ENCODE peak calls at places on chromosome 2, in seven cellular contexts. N is endodermal cell, P is pancreas, A is fibroblast of lung, E is A549, W is HCT116, K is sigmoid colon. T is an unnamed sample. For H3K4me1, the result is how much of the 10 kb centered on the place peaks cover.

GRCh38 chr2:55862269-55862668 is 61.3 kb downstream of the EFEMP1 start:
- DNase-seq in P (no peak), A (peak), N (no peak), W (no peak), K (peak), E (peak), T (no peak)

GRCh38 chr2:28761420-28761819 is 9.8 kb downstream of the PPP1CB start:
- DNase-seq in P (no peak), N (no peak), K (no peak), W (no peak), A (no peak), E (no peak), T (no peak)

GRCh38 chr2:30178618-30179404 is 32.0 kb downstream of the YPEL5 start:
- DNase-seq in W (no peak), A (peak), P (peak), K (peak), E (peak), N (no peak), T (peak)

GRCh38 chr2:222393733-222394267 is 30.5 kb upstream of the SGPP2 start:
- DNase-seq in N (peak), K (no peak), E (no peak), A (no peak), W (no peak), P (no peak), T (no peak)

GRCh38 chr2:105888625-105889024 is 143.9 kb downstream of the NCK2 start:
- DNase-seq in P (no peak), W (peak), K (no peak), A (no peak), E (peak), N (peak), T (no peak)

GRCh38 chr2:32011566-32011960 is 755 bp upstream of the MEMO1 start:
- DNase-seq in K (no peak), W (no peak), E (no peak), P (no peak), A (no peak), N (no peak), T (no peak)

GRCh38 chr2:160657206-160657605 is 163.6 kb upstream of the RBMS1 start:
- DNase-seq in P (no peak), A (peak), N (no peak), E (no peak), W (no peak), K (no peak), T (no peak)

GRCh38 chr2:25310965-25311865 is 30.5 kb downstream of the DNMT3A start:
- DNase-seq in E (no peak), W (peak), N (peak), A (no peak), K (no peak), P (peak), T (peak)

GRCh38 chr2:9757430-9758287 is 85.6 kb upstream of the TAF1B start:
- DNase-seq in P (no peak), K (no peak), E (no peak), N (peak), W (no peak), A (peak), T (peak)

GRCh38 chr2:42851740-42852250 is 59.4 kb upstream of the HAAO start:
- DNase-seq in P (no peak), A (no peak), E (no peak), K (peak), N (no peak), W (no peak), T (no peak)

GRCh38 chr2:134539946-134540345 is 178.9 kb downstream of the TMEM163 start:
- DNase-seq in P (no peak), E (no peak), N (no peak), A (no peak), K (no peak), W (no peak), T (no peak)

GRCh38 chr2:112181571-112182290 is 43.5 kb downstream of the FBLN7 start:
- DNase-seq in W (no peak), E (no peak), A (no peak), N (peak), K (no peak), P (no peak), T (no peak)

GRCh38 chr2:196233033-196233807 is 61.8 kb upstream of the STK17B start:
- DNase-seq in N (no peak), E (peak), P (peak), A (peak), W (peak), K (peak), T (peak)

GRCh38 chr2:10272464-10272863 is 30.2 kb upstream of the HPCAL1 start:
- DNase-seq in P (no peak), E (no peak), A (no peak), W (no peak), K (no peak), N (peak), T (no peak)

GRCh38 chr2:219430633-219431615 is 3.7 kb upstream of the SPEG start:
- DNase-seq in W (no peak), E (peak), P (no peak), A (peak), N (peak), K (peak), T (peak)

GRCh38 chr2:74206180-74206688 is 7.8 kb downstream of the MTHFD2 start:
- DNase-seq in P (no peak), N (peak), A (peak), E (no peak), K (no peak), W (no peak), T (no peak)

GRCh38 chr2:229191413-229191812 is 79.7 kb downstream of the PID1 start:
- DNase-seq in K (no peak), E (no peak), P (no peak), N (no peak), A (no peak), W (no peak), T (no peak)

GRCh38 chr2:234102112-234102511 is 51.6 kb downstream of the SPP2 start:
- DNase-seq in N (no peak), A (no peak), K (no peak), E (peak), W (peak), P (peak), T (no peak)

GRCh38 chr2:53516650-53517049 is 251.0 kb upstream of the CHAC2 start:
- DNase-seq in P (no peak), N (no peak), K (no peak), E (no peak), A (no peak), W (no peak), T (no peak)

GRCh38 chr2:192657364-192657763 is 462.6 kb upstream of the TMEFF2 start:
- DNase-seq in K (no peak), P (no peak), N (no peak), E (no peak), A (no peak), W (no peak), T (no peak)

GRCh38 chr2:238174291-238174690 is 15.5 kb downstream of the ERFE start:
- DNase-seq in K (no peak), E (no peak), N (no peak), W (no peak), A (no peak), P (no peak), T (no peak)

GRCh38 chr2:56680971-56681631 is 497.3 kb downstream of the CCDC85A start:
- DNase-seq in A (no peak), K (no peak), N (no peak), W (no peak), E (peak), P (no peak), T (no peak)

GRCh38 chr2:100887713-100888112 is 67.8 kb downstream of the NPAS2 start:
- DNase-seq in P (peak), W (no peak), K (peak), A (peak), E (no peak), N (no peak), T (no peak)

GRCh38 chr2:30113617-30114293 is 33.1 kb upstream of the YPEL5 start:
- DNase-seq in E (peak), P (no peak), W (no peak), N (no peak), A (peak), K (no peak), T (no peak)

GRCh38 chr2:142286618-142287017 is 155.8 kb upstream of the LRP1B start:
- DNase-seq in A (no peak), K (no peak), W (peak), P (peak), N (peak), E (peak), T (no peak)

GRCh38 chr2:32965523-32966171 is 18.9 kb downstream of the LTBP1 start:
- DNase-seq in A (no peak), E (no peak), N (no peak), W (no peak), K (no peak), P (no peak), T (no peak)

GRCh38 chr2:201918981-201919380 is 112.6 kb downstream of the CDK15 start:
- DNase-seq in N (peak), P (no peak), W (no peak), K (no peak), A (no peak), E (no peak), T (no peak)

GRCh38 chr2:37698931-37699481 is 27.6 kb upstream of the CDC42EP3 start:
- DNase-seq in E (no peak), W (no peak), A (no peak), P (no peak), N (no peak), K (no peak), T (no peak)

GRCh38 chr2:235049719-235050118 is 97.9 kb downstream of the SH3BP4 start:
- DNase-seq in A (no peak), E (no peak), W (no peak), P (peak), N (peak), K (peak), T (no peak)

GRCh38 chr2:127096280-127096679 is 10.7 kb downstream of the BIN1 start:
- DNase-seq in N (no peak), W (no peak), A (no peak), E (no peak), K (peak), P (no peak), T (no peak)

GRCh38 chr2:178361588-178361987 is 89.4 kb downstream of the PRKRA start:
- DNase-seq in W (no peak), A (no peak), E (no peak), P (no peak), N (no peak), K (no peak), T (no peak)

GRCh38 chr2:169824373-169825333 is at the start of gene METTL5:
- DNase-seq in A (peak), E (peak), W (peak), P (peak), K (peak), N (peak), T (peak)
- H3K27ac ChIP-seq in A (peak), E (peak), W (peak), P (peak), K (peak), N (no peak), T (peak)

GRCh38 chr2:109348645-109349554 is 219.9 kb downstream of the SH3RF3 start:
- DNase-seq in P (no peak), N (peak), K (no peak), E (no peak), W (no peak), A (no peak), T (no peak)

GRCh38 chr2:109351164-109351756 is 222.3 kb downstream of the SH3RF3 start:
- DNase-seq in A (peak), P (peak), K (peak), W (no peak), N (peak), E (no peak), T (peak)

GRCh38 chr2:109348190-109348589 is 219.2 kb downstream of the SH3RF3 start:
- DNase-seq in P (no peak), K (no peak), E (no peak), N (no peak), W (no peak), A (no peak), T (no peak)

GRCh38 chr2:109350526-109350925 is 221.5 kb downstream of the SH3RF3 start:
- DNase-seq in P (no peak), N (peak), K (no peak), A (no peak), W (no peak), E (no peak), T (no peak)

DNA sequence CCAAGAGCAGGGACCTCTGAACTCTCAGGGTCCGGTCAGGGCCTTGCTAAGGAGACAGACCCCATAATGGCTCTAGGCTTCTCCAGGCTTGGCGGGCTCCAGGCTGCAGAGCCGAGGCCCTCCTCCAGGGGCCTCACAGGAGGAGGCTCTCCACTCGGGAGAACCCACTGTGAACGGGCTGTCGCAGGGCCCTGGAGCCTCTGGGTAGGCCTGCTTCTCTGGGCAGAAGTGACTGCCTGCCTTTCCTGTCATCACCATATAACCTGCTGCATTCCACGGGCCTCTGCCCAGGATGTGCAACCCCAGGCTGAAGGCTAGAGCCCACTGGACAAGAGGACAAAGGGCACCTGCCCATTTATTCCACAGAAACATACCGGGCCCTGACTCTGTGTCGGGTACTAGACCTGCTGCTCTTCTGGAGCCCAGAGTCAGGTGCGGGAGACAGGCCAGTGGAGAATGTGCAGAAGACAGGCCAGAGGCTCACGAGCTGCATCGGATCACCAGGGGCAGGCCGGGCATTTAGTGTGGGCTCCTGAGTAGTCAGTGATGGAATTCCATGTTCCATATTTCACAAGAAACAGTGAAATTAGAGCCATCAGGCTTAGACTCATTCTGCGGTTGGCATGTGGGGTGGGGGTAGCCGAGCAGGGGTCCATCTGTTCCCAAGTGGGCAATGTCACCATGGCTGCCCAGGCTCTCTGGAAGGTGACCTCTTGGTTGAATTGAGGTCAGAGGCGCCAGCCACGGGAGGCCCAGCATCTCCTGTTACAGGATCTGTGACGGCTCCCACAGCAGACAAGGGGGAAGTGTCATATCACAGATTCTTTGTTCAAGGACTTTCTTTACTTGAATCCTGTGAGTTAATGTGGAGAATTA is 220.8 kb downstream of the SH3RF3 start:
- DNase-seq in W (no peak), E (no peak), A (no peak), N (peak), P (no peak), K (no peak), T (no peak)
- TF ChIP-seq CTCF in W (no peak), E (no peak), A (no peak), N (peak), P (no peak), K (no peak), T (no peak)

GRCh38 chr2:190579058-190579410 is 44.5 kb upstream of the NEMP2 start:
- DNase-seq in E (no peak), P (no peak), A (no peak), W (no peak), N (no peak), K (no peak), T (no peak)

GRCh38 chr2:190575263-190575662 is 40.7 kb upstream of the NEMP2 start:
- DNase-seq in A (no peak), W (no peak), E (no peak), N (no peak), P (no peak), K (no peak), T (no peak)

GRCh38 chr2:190576565-190576964 is 42.0 kb upstream of the NEMP2 start:
- DNase-seq in W (no peak), K (no peak), A (no peak), N (no peak), E (no peak), P (no peak), T (no peak)

GRCh38 chr2:190579945-190580866 is 45.7 kb upstream of the NEMP2 start:
- DNase-seq in E (no peak), N (no peak), K (no peak), P (no peak), A (no peak), W (no peak), T (no peak)

GRCh38 chr2:190578158-190579057 is 43.9 kb upstream of the NEMP2 start:
- DNase-seq in P (peak), A (peak), W (peak), E (peak), K (no peak), N (no peak), T (peak)
- H3K4me1 ChIP-seq in P (under half), A (under half), W (under half), E (half or more), K (under half), N (under half), T (half or more)

GRCh38 chr2:70091364-70091763 is 4.1 kb downstream of the PCBP1 start:
- DNase-seq in N (no peak), E (no peak), A (no peak), K (no peak), P (no peak), W (no peak), T (no peak)

GRCh38 chr2:70089220-70089945 is 2.1 kb downstream of the PCBP1 start:
- DNase-seq in A (no peak), P (peak), N (peak), W (no peak), K (peak), E (peak), T (no peak)

GRCh38 chr2:70089946-70090523 is 2.8 kb downstream of the PCBP1 start:
- DNase-seq in E (no peak), N (peak), P (no peak), W (no peak), K (no peak), A (no peak), T (no peak)

GRCh38 chr2:70091816-70092215 is 4.5 kb downstream of the PCBP1 start:
- DNase-seq in W (no peak), E (no peak), A (no peak), K (no peak), P (no peak), N (no peak), T (no peak)

DNA sequence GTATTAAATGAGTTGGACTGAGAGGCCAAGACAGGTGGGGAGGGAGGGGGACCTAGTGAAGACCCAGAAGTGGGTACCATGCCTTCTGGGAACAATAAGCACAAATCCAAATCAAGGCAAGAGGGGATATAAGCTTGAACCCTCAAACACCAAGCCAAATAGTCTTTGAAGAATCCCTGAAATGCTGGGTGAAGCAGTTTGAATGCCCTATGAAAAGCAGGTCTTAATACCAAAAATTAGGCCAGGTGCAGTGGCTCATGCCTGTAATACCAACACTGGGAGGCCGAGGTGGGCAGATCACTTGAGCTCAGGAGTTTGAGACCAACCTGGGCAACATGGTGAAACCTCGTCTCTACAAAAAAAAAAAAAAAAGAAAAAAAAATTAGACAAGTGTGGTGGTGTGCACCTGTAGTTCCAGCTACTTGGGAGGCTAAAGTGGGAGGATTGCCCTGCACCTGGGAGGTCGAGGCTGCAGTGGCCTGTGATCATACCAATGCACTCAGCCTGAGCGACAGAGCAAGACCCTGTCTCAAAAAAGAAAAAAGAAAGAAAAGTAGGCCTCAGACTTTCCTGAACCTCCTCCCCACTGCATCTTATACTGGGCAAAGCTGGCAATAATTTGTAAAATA is 3.5 kb downstream of the PCBP1 start:
- DNase-seq in N (no peak), W (no peak), E (no peak), A (no peak), K (peak), P (no peak), T (no peak)
- H3K27ac ChIP-seq in N (no peak), W (no peak), E (no peak), A (no peak), K (peak), P (no peak), T (no peak)

GRCh38 chr2:173307287-173307686 is 47.4 kb upstream of the CDCA7 start:
- DNase-seq in E (no peak), K (no peak), W (no peak), P (no peak), A (no peak), N (no peak), T (no peak)

GRCh38 chr2:173311844-173312606 is 42.6 kb upstream of the CDCA7 start:
- DNase-seq in A (no peak), P (no peak), N (no peak), E (no peak), K (no peak), W (no peak), T (no peak)
- TF ChIP-seq CTCF in A (no peak), P (no peak), N (no peak), E (no peak), K (no peak), W (no peak), T (no peak)

T was measured in heart right ventricle.